ENCODE peak calls at places on chromosome 12, in ten cellular contexts. One of them, this sample, is unnamed.

GRCh38 chr12:116533343-116534248 is 25.6 kb upstream of the MAP1LC3B2 start:
- DNase-seq in fibroblast of the aortic adventitia: peak; percentile 84
- DNase-seq in GM23338: peak; percentile 94
- DNase-seq in T-cell: peak; percentile 69
- DNase-seq in foreskin fibroblast: peak; percentile 84
- DNase-seq in stimulated activated CD4-positive, alpha-beta T cell treated with anti-CD3 and anti-CD28 coated beads, Interleukin-2, amount 100 ng/mL, for 48 hours: peak; percentile 72
- DNase-seq in NCI-H2081: peak; percentile 26
- DNase-seq in AML-193: peak; percentile 56
- DNase-seq in activated gamma-delta T cell treated with Interleukin-2 at 50 U/mL for 16 hours: peak; percentile 65
- DNase-seq in T-helper 9 cell: peak; percentile 62
- DNase-seq in this sample: peak; percentile 49

GRCh38 chr12:41531147-41531829 is 343.2 kb downstream of the PDZRN4 start:
- DNase-seq in fibroblast of the aortic adventitia: no peak
- DNase-seq in GM23338: no peak
- DNase-seq in T-cell: no peak
- DNase-seq in foreskin fibroblast: no peak
- DNase-seq in stimulated activated CD4-positive, alpha-beta T cell treated with anti-CD3 and anti-CD28 coated beads, Interleukin-2, amount 100 ng/mL, for 48 hours: no peak
- DNase-seq in NCI-H2081: no peak
- DNase-seq in AML-193: no peak
- DNase-seq in activated gamma-delta T cell treated with Interleukin-2 at 50 U/mL for 16 hours: no peak
- DNase-seq in T-helper 9 cell: no peak
- DNase-seq in this sample: no peak

GRCh38 chr12:124147030-124147429 is 147.9 kb upstream of the RFLNA start:
- DNase-seq in fibroblast of the aortic adventitia: no peak
- DNase-seq in GM23338: no peak
- DNase-seq in T-cell: no peak
- DNase-seq in foreskin fibroblast: no peak
- DNase-seq in stimulated activated CD4-positive, alpha-beta T cell treated with anti-CD3 and anti-CD28 coated beads, Interleukin-2, amount 100 ng/mL, for 48 hours: no peak
- DNase-seq in NCI-H2081: no peak
- DNase-seq in AML-193: no peak
- DNase-seq in activated gamma-delta T cell treated with Interleukin-2 at 50 U/mL for 16 hours: no peak
- DNase-seq in T-helper 9 cell: no peak
- DNase-seq in this sample: no peak

GRCh38 chr12:107326237-107326636 is 232.9 kb upstream of the CRY1 start:
- DNase-seq in fibroblast of the aortic adventitia: no peak
- DNase-seq in GM23338: no peak
- DNase-seq in T-cell: no peak
- DNase-seq in foreskin fibroblast: no peak
- DNase-seq in stimulated activated CD4-positive, alpha-beta T cell treated with anti-CD3 and anti-CD28 coated beads, Interleukin-2, amount 100 ng/mL, for 48 hours: no peak
- DNase-seq in NCI-H2081: no peak
- DNase-seq in AML-193: no peak
- DNase-seq in activated gamma-delta T cell treated with Interleukin-2 at 50 U/mL for 16 hours: no peak
- DNase-seq in T-helper 9 cell: no peak
- DNase-seq in this sample: no peak

GRCh38 chr12:106918746-106919145 is 37.0 kb upstream of the TMEM263 start:
- DNase-seq in fibroblast of the aortic adventitia: peak; percentile 14
- DNase-seq in GM23338: peak; percentile 88
- DNase-seq in T-cell: no peak
- DNase-seq in foreskin fibroblast: peak; percentile 50
- DNase-seq in stimulated activated CD4-positive, alpha-beta T cell treated with anti-CD3 and anti-CD28 coated beads, Interleukin-2, amount 100 ng/mL, for 48 hours: no peak
- DNase-seq in NCI-H2081: peak; percentile 70
- DNase-seq in AML-193: no peak
- DNase-seq in activated gamma-delta T cell treated with Interleukin-2 at 50 U/mL for 16 hours: no peak
- DNase-seq in T-helper 9 cell: no peak
- DNase-seq in this sample: no peak

GRCh38 chr12:58967551-58967950 is 47.2 kb upstream of the LRIG3 start:
- DNase-seq in fibroblast of the aortic adventitia: peak; percentile 36
- DNase-seq in GM23338: no peak
- DNase-seq in T-cell: no peak
- DNase-seq in foreskin fibroblast: peak; percentile 76
- DNase-seq in stimulated activated CD4-positive, alpha-beta T cell treated with anti-CD3 and anti-CD28 coated beads, Interleukin-2, amount 100 ng/mL, for 48 hours: no peak
- DNase-seq in NCI-H2081: no peak
- DNase-seq in AML-193: no peak
- DNase-seq in activated gamma-delta T cell treated with Interleukin-2 at 50 U/mL for 16 hours: no peak
- DNase-seq in T-helper 9 cell: no peak
- DNase-seq in this sample: no peak

GRCh38 chr12:11171953-11172675 is 1.1 kb downstream of the SMIM10L1 start:
- DNase-seq in fibroblast of the aortic adventitia: peak; percentile 42
- DNase-seq in GM23338: peak; percentile 43
- DNase-seq in T-cell: no peak
- DNase-seq in foreskin fibroblast: peak; percentile 11
- DNase-seq in stimulated activated CD4-positive, alpha-beta T cell treated with anti-CD3 and anti-CD28 coated beads, Interleukin-2, amount 100 ng/mL, for 48 hours: no peak
- DNase-seq in NCI-H2081: peak; percentile 40
- DNase-seq in AML-193: no peak
- DNase-seq in activated gamma-delta T cell treated with Interleukin-2 at 50 U/mL for 16 hours: no peak
- DNase-seq in T-helper 9 cell: no peak
- DNase-seq in this sample: no peak

GRCh38 chr12:3251691-3252090 is 174.5 kb downstream of the TSPAN9 start:
- DNase-seq in fibroblast of the aortic adventitia: no peak
- DNase-seq in GM23338: no peak
- DNase-seq in T-cell: no peak
- DNase-seq in foreskin fibroblast: no peak
- DNase-seq in stimulated activated CD4-positive, alpha-beta T cell treated with anti-CD3 and anti-CD28 coated beads, Interleukin-2, amount 100 ng/mL, for 48 hours: no peak
- DNase-seq in NCI-H2081: no peak
- DNase-seq in AML-193: no peak
- DNase-seq in activated gamma-delta T cell treated with Interleukin-2 at 50 U/mL for 16 hours: no peak
- DNase-seq in T-helper 9 cell: no peak
- DNase-seq in this sample: no peak

GRCh38 chr12:4027412-4027811 is 154.2 kb upstream of the PARP11 start:
- DNase-seq in fibroblast of the aortic adventitia: no peak
- DNase-seq in GM23338: no peak
- DNase-seq in T-cell: peak; percentile 64
- DNase-seq in foreskin fibroblast: no peak
- DNase-seq in stimulated activated CD4-positive, alpha-beta T cell treated with anti-CD3 and anti-CD28 coated beads, Interleukin-2, amount 100 ng/mL, for 48 hours: peak; percentile 34
- DNase-seq in NCI-H2081: no peak
- DNase-seq in AML-193: no peak
- DNase-seq in activated gamma-delta T cell treated with Interleukin-2 at 50 U/mL for 16 hours: peak; percentile 45
- DNase-seq in T-helper 9 cell: peak; percentile 35
- DNase-seq in this sample: peak; percentile 29

GRCh38 chr12:71958056-71958455 is 19.4 kb downstream of the TPH2 start:
- DNase-seq in fibroblast of the aortic adventitia: peak; percentile 10
- DNase-seq in GM23338: no peak
- DNase-seq in T-cell: no peak
- DNase-seq in foreskin fibroblast: peak; percentile 30
- DNase-seq in stimulated activated CD4-positive, alpha-beta T cell treated with anti-CD3 and anti-CD28 coated beads, Interleukin-2, amount 100 ng/mL, for 48 hours: no peak
- DNase-seq in NCI-H2081: no peak
- DNase-seq in AML-193: no peak
- DNase-seq in activated gamma-delta T cell treated with Interleukin-2 at 50 U/mL for 16 hours: no peak
- DNase-seq in T-helper 9 cell: no peak
- DNase-seq in this sample: no peak

GRCh38 chr12:119061208-119061796 is 80.0 kb downstream of the SRRM4 start:
- DNase-seq in fibroblast of the aortic adventitia: peak; percentile 23
- DNase-seq in GM23338: peak; percentile 91
- DNase-seq in T-cell: peak; percentile 6
- DNase-seq in foreskin fibroblast: peak; percentile 45
- DNase-seq in stimulated activated CD4-positive, alpha-beta T cell treated with anti-CD3 and anti-CD28 coated beads, Interleukin-2, amount 100 ng/mL, for 48 hours: peak; percentile 7
- DNase-seq in NCI-H2081: no peak
- DNase-seq in AML-193: peak; percentile 27
- DNase-seq in activated gamma-delta T cell treated with Interleukin-2 at 50 U/mL for 16 hours: no peak
- DNase-seq in T-helper 9 cell: no peak
- DNase-seq in this sample: no peak

GRCh38 chr12:9699898-9700605 is 30.5 kb downstream of the CLEC2D start:
- DNase-seq in fibroblast of the aortic adventitia: peak; percentile 25
- DNase-seq in GM23338: no peak
- DNase-seq in T-cell: no peak
- DNase-seq in foreskin fibroblast: peak; percentile 62
- DNase-seq in stimulated activated CD4-positive, alpha-beta T cell treated with anti-CD3 and anti-CD28 coated beads, Interleukin-2, amount 100 ng/mL, for 48 hours: no peak
- DNase-seq in NCI-H2081: no peak
- DNase-seq in AML-193: no peak
- DNase-seq in activated gamma-delta T cell treated with Interleukin-2 at 50 U/mL for 16 hours: no peak
- DNase-seq in T-helper 9 cell: no peak
- DNase-seq in this sample: no peak

GRCh38 chr12:26823391-26823790 is 9.6 kb downstream of the ITPR2 start:
- DNase-seq in fibroblast of the aortic adventitia: peak; percentile 30
- DNase-seq in GM23338: no peak
- DNase-seq in T-cell: no peak
- DNase-seq in foreskin fibroblast: peak; percentile 62
- DNase-seq in stimulated activated CD4-positive, alpha-beta T cell treated with anti-CD3 and anti-CD28 coated beads, Interleukin-2, amount 100 ng/mL, for 48 hours: no peak
- DNase-seq in NCI-H2081: no peak
- DNase-seq in AML-193: no peak
- DNase-seq in activated gamma-delta T cell treated with Interleukin-2 at 50 U/mL for 16 hours: no peak
- DNase-seq in T-helper 9 cell: no peak
- DNase-seq in this sample: no peak

GRCh38 chr12:67816269-67816668 is 167.7 kb downstream of the DYRK2 start:
- DNase-seq in fibroblast of the aortic adventitia: no peak
- DNase-seq in GM23338: peak; percentile 35
- DNase-seq in T-cell: no peak
- DNase-seq in foreskin fibroblast: no peak
- DNase-seq in stimulated activated CD4-positive, alpha-beta T cell treated with anti-CD3 and anti-CD28 coated beads, Interleukin-2, amount 100 ng/mL, for 48 hours: no peak
- DNase-seq in NCI-H2081: no peak
- DNase-seq in AML-193: no peak
- DNase-seq in activated gamma-delta T cell treated with Interleukin-2 at 50 U/mL for 16 hours: no peak
- DNase-seq in T-helper 9 cell: no peak
- DNase-seq in this sample: no peak

GRCh38 chr12:89192419-89192818 is 159.9 kb downstream of the DUSP6 start:
- DNase-seq in fibroblast of the aortic adventitia: no peak
- DNase-seq in GM23338: no peak
- DNase-seq in T-cell: no peak
- DNase-seq in foreskin fibroblast: peak; percentile 48
- DNase-seq in stimulated activated CD4-positive, alpha-beta T cell treated with anti-CD3 and anti-CD28 coated beads, Interleukin-2, amount 100 ng/mL, for 48 hours: no peak
- DNase-seq in NCI-H2081: no peak
- DNase-seq in AML-193: no peak
- DNase-seq in activated gamma-delta T cell treated with Interleukin-2 at 50 U/mL for 16 hours: no peak
- DNase-seq in T-helper 9 cell: no peak
- DNase-seq in this sample: no peak

GRCh38 chr12:116448165-116448756 is 110.9 kb upstream of the MAP1LC3B2 start:
- DNase-seq in fibroblast of the aortic adventitia: no peak
- DNase-seq in GM23338: no peak
- DNase-seq in T-cell: no peak
- DNase-seq in foreskin fibroblast: no peak
- DNase-seq in stimulated activated CD4-positive, alpha-beta T cell treated with anti-CD3 and anti-CD28 coated beads, Interleukin-2, amount 100 ng/mL, for 48 hours: no peak
- DNase-seq in NCI-H2081: no peak
- DNase-seq in AML-193: no peak
- DNase-seq in activated gamma-delta T cell treated with Interleukin-2 at 50 U/mL for 16 hours: no peak
- DNase-seq in T-helper 9 cell: no peak
- DNase-seq in this sample: no peak

GRCh38 chr12:124758266-124759200 is 105.1 kb downstream of the SCARB1 start:
- DNase-seq in fibroblast of the aortic adventitia: no peak
- DNase-seq in GM23338: no peak
- DNase-seq in T-cell: no peak
- DNase-seq in foreskin fibroblast: no peak
- DNase-seq in stimulated activated CD4-positive, alpha-beta T cell treated with anti-CD3 and anti-CD28 coated beads, Interleukin-2, amount 100 ng/mL, for 48 hours: no peak
- DNase-seq in NCI-H2081: peak; percentile 95
- DNase-seq in AML-193: no peak
- DNase-seq in activated gamma-delta T cell treated with Interleukin-2 at 50 U/mL for 16 hours: no peak
- DNase-seq in T-helper 9 cell: no peak
- DNase-seq in this sample: no peak

GRCh38 chr12:42180990-42181611 is 36.4 kb upstream of the GXYLT1 start:
- DNase-seq in fibroblast of the aortic adventitia: no peak
- DNase-seq in GM23338: no peak
- DNase-seq in T-cell: no peak
- DNase-seq in foreskin fibroblast: peak; percentile 44
- DNase-seq in stimulated activated CD4-positive, alpha-beta T cell treated with anti-CD3 and anti-CD28 coated beads, Interleukin-2, amount 100 ng/mL, for 48 hours: no peak
- DNase-seq in NCI-H2081: no peak
- DNase-seq in AML-193: peak; percentile 84
- DNase-seq in activated gamma-delta T cell treated with Interleukin-2 at 50 U/mL for 16 hours: no peak
- DNase-seq in T-helper 9 cell: no peak
- DNase-seq in this sample: no peak

GRCh38 chr12:18864900-18865561 is 127.1 kb downstream of the CAPZA3 start:
- DNase-seq in fibroblast of the aortic adventitia: peak; percentile 70
- DNase-seq in GM23338: no peak
- DNase-seq in T-cell: no peak
- DNase-seq in foreskin fibroblast: peak; percentile 94
- DNase-seq in stimulated activated CD4-positive, alpha-beta T cell treated with anti-CD3 and anti-CD28 coated beads, Interleukin-2, amount 100 ng/mL, for 48 hours: no peak
- DNase-seq in NCI-H2081: no peak
- DNase-seq in AML-193: no peak
- DNase-seq in activated gamma-delta T cell treated with Interleukin-2 at 50 U/mL for 16 hours: no peak
- DNase-seq in T-helper 9 cell: no peak
- DNase-seq in this sample: no peak

GRCh38 chr12:123379391-123379790 is 4.5 kb upstream of the KMT5A start:
- DNase-seq in fibroblast of the aortic adventitia: no peak
- DNase-seq in GM23338: no peak
- DNase-seq in T-cell: no peak
- DNase-seq in foreskin fibroblast: no peak
- DNase-seq in stimulated activated CD4-positive, alpha-beta T cell treated with anti-CD3 and anti-CD28 coated beads, Interleukin-2, amount 100 ng/mL, for 48 hours: no peak
- DNase-seq in NCI-H2081: no peak
- DNase-seq in AML-193: no peak
- DNase-seq in activated gamma-delta T cell treated with Interleukin-2 at 50 U/mL for 16 hours: no peak
- DNase-seq in T-helper 9 cell: no peak
- DNase-seq in this sample: no peak

GRCh38 chr12:50074936-50075807 is 10.0 kb upstream of the SMARCD1 start:
- DNase-seq in fibroblast of the aortic adventitia: peak; percentile 84
- DNase-seq in GM23338: peak; percentile 91
- DNase-seq in T-cell: peak; percentile 77
- DNase-seq in foreskin fibroblast: peak; percentile 93
- DNase-seq in stimulated activated CD4-positive, alpha-beta T cell treated with anti-CD3 and anti-CD28 coated beads, Interleukin-2, amount 100 ng/mL, for 48 hours: peak; percentile 80
- DNase-seq in NCI-H2081: peak; percentile 65
- DNase-seq in AML-193: peak; percentile 69
- DNase-seq in activated gamma-delta T cell treated with Interleukin-2 at 50 U/mL for 16 hours: peak; percentile 81
- DNase-seq in T-helper 9 cell: peak; percentile 80
- DNase-seq in this sample: peak; percentile 73

GRCh38 chr12:76879710-76880025 is 849 bp upstream of the CSRP2 start:
- DNase-seq in fibroblast of the aortic adventitia: no peak
- DNase-seq in GM23338: no peak
- DNase-seq in T-cell: no peak
- DNase-seq in foreskin fibroblast: no peak
- DNase-seq in stimulated activated CD4-positive, alpha-beta T cell treated with anti-CD3 and anti-CD28 coated beads, Interleukin-2, amount 100 ng/mL, for 48 hours: no peak
- DNase-seq in NCI-H2081: no peak
- DNase-seq in AML-193: no peak
- DNase-seq in activated gamma-delta T cell treated with Interleukin-2 at 50 U/mL for 16 hours: no peak
- DNase-seq in T-helper 9 cell: no peak
- DNase-seq in this sample: no peak

GRCh38 chr12:65171073-65171472 is 1.7 kb downstream of the LEMD3 start:
- DNase-seq in fibroblast of the aortic adventitia: peak; percentile 25
- DNase-seq in GM23338: no peak
- DNase-seq in T-cell: no peak
- DNase-seq in foreskin fibroblast: peak; percentile 28
- DNase-seq in stimulated activated CD4-positive, alpha-beta T cell treated with anti-CD3 and anti-CD28 coated beads, Interleukin-2, amount 100 ng/mL, for 48 hours: no peak
- DNase-seq in NCI-H2081: peak; percentile 22
- DNase-seq in AML-193: no peak
- DNase-seq in activated gamma-delta T cell treated with Interleukin-2 at 50 U/mL for 16 hours: no peak
- DNase-seq in T-helper 9 cell: no peak
- DNase-seq in this sample: no peak

GRCh38 chr12:130818381-130819247 is 20.4 kb downstream of the STX2 start:
- DNase-seq in fibroblast of the aortic adventitia: peak; percentile 47
- DNase-seq in GM23338: peak; percentile 84
- DNase-seq in T-cell: peak; percentile 67
- DNase-seq in foreskin fibroblast: peak; percentile 65
- DNase-seq in stimulated activated CD4-positive, alpha-beta T cell treated with anti-CD3 and anti-CD28 coated beads, Interleukin-2, amount 100 ng/mL, for 48 hours: peak; percentile 78
- DNase-seq in NCI-H2081: peak; percentile 45
- DNase-seq in AML-193: no peak
- DNase-seq in activated gamma-delta T cell treated with Interleukin-2 at 50 U/mL for 16 hours: peak; percentile 74
- DNase-seq in T-helper 9 cell: peak; percentile 76
- DNase-seq in this sample: peak; percentile 78

GRCh38 chr12:100058482-100059029 is 73.8 kb upstream of the ANKS1B start:
- DNase-seq in fibroblast of the aortic adventitia: peak; percentile 92
- DNase-seq in GM23338: no peak
- DNase-seq in T-cell: no peak
- DNase-seq in foreskin fibroblast: peak; percentile 87
- DNase-seq in stimulated activated CD4-positive, alpha-beta T cell treated with anti-CD3 and anti-CD28 coated beads, Interleukin-2, amount 100 ng/mL, for 48 hours: no peak
- DNase-seq in NCI-H2081: no peak
- DNase-seq in AML-193: no peak
- DNase-seq in activated gamma-delta T cell treated with Interleukin-2 at 50 U/mL for 16 hours: no peak
- DNase-seq in T-helper 9 cell: no peak
- DNase-seq in this sample: no peak

GRCh38 chr12:33427071-33427470 is 12.5 kb downstream of the SYT10 start:
- DNase-seq in fibroblast of the aortic adventitia: peak; percentile 31
- DNase-seq in GM23338: peak; percentile 80
- DNase-seq in T-cell: no peak
- DNase-seq in foreskin fibroblast: no peak
- DNase-seq in stimulated activated CD4-positive, alpha-beta T cell treated with anti-CD3 and anti-CD28 coated beads, Interleukin-2, amount 100 ng/mL, for 48 hours: no peak
- DNase-seq in NCI-H2081: no peak
- DNase-seq in AML-193: no peak
- DNase-seq in activated gamma-delta T cell treated with Interleukin-2 at 50 U/mL for 16 hours: no peak
- DNase-seq in T-helper 9 cell: no peak
- DNase-seq in this sample: no peak

GRCh38 chr12:48936379-48936979 is 11.2 kb upstream of the FKBP11 start:
- DNase-seq in fibroblast of the aortic adventitia: peak; percentile 82
- DNase-seq in GM23338: peak; percentile 94
- DNase-seq in T-cell: peak; percentile 88
- DNase-seq in foreskin fibroblast: peak; percentile 82
- DNase-seq in stimulated activated CD4-positive, alpha-beta T cell treated with anti-CD3 and anti-CD28 coated beads, Interleukin-2, amount 100 ng/mL, for 48 hours: peak; percentile 89
- DNase-seq in NCI-H2081: peak; percentile 39
- DNase-seq in AML-193: peak; percentile 24
- DNase-seq in activated gamma-delta T cell treated with Interleukin-2 at 50 U/mL for 16 hours: peak; percentile 88
- DNase-seq in T-helper 9 cell: peak; percentile 91
- DNase-seq in this sample: peak; percentile 74